ENCODE peak calls at places on chromosome 19, in five cellular contexts. X, O, D, J and B are unnamed samples.

GRCh38 chr19:7373862-7374261 is 25.1 kb downstream of the ARHGEF18 start:
- DNase-seq in X (no peak), O (no peak), D (no peak), J (no peak), B (no peak)

GRCh38 chr19:19205416-19206410 is 2.5 kb upstream of the NR2C2AP start:
- DNase-seq in X (no peak), O (no peak), D (no peak), J (no peak), B (no peak)

GRCh38 chr19:1469936-1470863 is 8.8 kb downstream of the C19orf25 start:
- DNase-seq in X (peak), O (no peak), D (no peak), J (peak), B (peak)

GRCh38 chr19:17358395-17358794 is 18.7 kb downstream of the PLVAP start:
- DNase-seq in X (no peak), O (no peak), D (no peak), J (no peak), B (peak)

GRCh38 chr19:42173695-42174094 is 41.4 kb upstream of the POU2F2 start:
- DNase-seq in X (no peak), O (no peak), D (no peak), J (no peak), B (no peak)

GRCh38 chr19:38151242-38151641 is 72.8 kb downstream of the DPF1 start:
- DNase-seq in X (no peak), O (no peak), D (no peak), J (no peak), B (no peak)

GRCh38 chr19:56566904-56567273 is 379 bp upstream of the ZNF470 start:
- DNase-seq in X (peak), O (peak), D (peak), J (no peak), B (peak)

GRCh38 chr19:47572635-47573034 is 313 bp downstream of the ZNF541 start:
- DNase-seq in X (no peak), O (no peak), D (no peak), J (no peak), B (no peak)

GRCh38 chr19:30390356-30390988 is 18.3 kb downstream of the ZNF536 start:
- DNase-seq in X (no peak), O (no peak), D (no peak), J (no peak), B (no peak)

GRCh38 chr19:36041831-36042230 is 9.2 kb upstream of the CLIP3 start:
- DNase-seq in X (no peak), O (peak), D (no peak), J (no peak), B (no peak)

GRCh38 chr19:50461066-50461875 is 15.0 kb upstream of the EMC10 start:
- DNase-seq in X (peak), O (peak), D (peak), J (peak), B (peak)

GRCh38 chr19:29855087-29855486 is 43.3 kb downstream of the CCNE1 start:
- DNase-seq in X (no peak), O (no peak), D (no peak), J (no peak), B (no peak)

GRCh38 chr19:2774953-2775555 is 8.0 kb downstream of the SGTA start:
- DNase-seq in X (no peak), O (no peak), D (no peak), J (no peak), B (peak)

GRCh38 chr19:16447015-16447384 is 24.8 kb downstream of the EPS15L1 start:
- DNase-seq in X (peak), O (peak), D (peak), J (peak), B (peak)

GRCh38 chr19:8612807-8613171 is 2.3 kb upstream of the ADAMTS10 start:
- DNase-seq in X (no peak), O (no peak), D (no peak), J (no peak), B (no peak)

GRCh38 chr19:6837525-6837924 is 49.9 kb upstream of the ADGRE1 start:
- DNase-seq in X (no peak), O (no peak), D (no peak), J (no peak), B (no peak)

GRCh38 chr19:3058009-3058820 is 4.1 kb downstream of the TLE5 start:
- DNase-seq in X (no peak), O (no peak), D (peak), J (no peak), B (no peak)

GRCh38 chr19:39177736-39178135 is 19.0 kb upstream of the NCCRP1 start:
- DNase-seq in X (no peak), O (no peak), D (no peak), J (no peak), B (peak)